ENCODE peak calls at places on chromosomes 2 and 18, in nine cellular contexts. F is mammary epithelial cell, Q is right lobe of liver, R is GM06990, H is endodermal cell, L is astrocyte of the cerebellum, X is colonic mucosa, S is AG04449, M is coronary artery. V is an unnamed sample.
A peak's percentile ranks its signal among the peaks of the same experiment; 100 is the strongest.

GRCh38 chr18:77067315-77068061 is 65.1 kb downstream of the MBP start:
- DNase-seq in X (peak; percentile 52), F (peak; percentile 89), L (peak; percentile 76), Q (peak; percentile 69), M (no peak), R (peak; percentile 76), H (no peak), S (no peak), V (peak; percentile 70)

GRCh38 chr2:43325448-43325811 is 99.0 kb upstream of the ZFP36L2 start:
- DNase-seq in X (no peak), M (no peak), S (no peak), F (no peak), R (no peak), L (no peak), Q (no peak), H (no peak), V (no peak)

GRCh38 chr2:85755122-85756027 is 1.6 kb downstream of the ATOH8 start:
- DNase-seq in L (no peak), M (no peak), Q (no peak), F (no peak), R (no peak), S (no peak), X (no peak), H (no peak), V (no peak)

GRCh38 chr2:112164876-112165275 is 26.7 kb downstream of the FBLN7 start:
- DNase-seq in L (no peak), X (no peak), R (no peak), H (no peak), S (no peak), M (peak; percentile 41), Q (no peak), F (no peak), V (no peak)

GRCh38 chr18:47323158-47323557 is 71.7 kb upstream of the SKOR2 start:
- DNase-seq in R (no peak), X (no peak), M (no peak), S (peak; percentile 29), F (peak; percentile 29), L (no peak), Q (no peak), H (no peak), V (no peak)

GRCh38 chr2:9106338-9107167 is 100.1 kb upstream of the ASAP2 start:
- DNase-seq in L (peak; percentile 58), Q (no peak), F (no peak), H (peak; percentile 28), X (no peak), R (no peak), M (peak; percentile 41), S (no peak), V (no peak)

GRCh38 chr2:239196474-239197021 is 204.3 kb downstream of the HDAC4 start:
- DNase-seq in H (peak; percentile 29), R (no peak), S (no peak), M (peak; percentile 64), L (no peak), F (no peak), Q (no peak), X (no peak), V (no peak)

GRCh38 chr2:239476029-239476756 is 75.4 kb upstream of the HDAC4 start:
- DNase-seq in F (no peak), S (no peak), R (no peak), X (no peak), H (no peak), Q (no peak), M (no peak), L (no peak), V (no peak)

GRCh38 chr18:54983041-54983686 is 23.9 kb upstream of the CCDC68 start:
- DNase-seq in L (peak; percentile 53), H (no peak), M (no peak), Q (no peak), R (no peak), S (no peak), X (no peak), F (peak; percentile 48), V (peak; percentile 13)

GRCh38 chr18:31667185-31667584 is 17.2 kb downstream of the B4GALT6 start:
- DNase-seq in R (no peak), M (no peak), L (no peak), S (no peak), H (no peak), F (no peak), Q (no peak), X (no peak), V (no peak)

GRCh38 chr2:240556553-240557100 is 1.2 kb downstream of the ANKMY1 start:
- DNase-seq in M (no peak), L (no peak), S (no peak), H (peak; percentile 89), X (peak; percentile 58), Q (peak; percentile 54), R (peak; percentile 60), F (peak; percentile 18), V (no peak)

GRCh38 chr2:67209107-67209506 is 188.0 kb upstream of the ETAA1 start:
- DNase-seq in S (no peak), Q (no peak), M (no peak), X (no peak), F (no peak), L (peak; percentile 43), R (no peak), H (no peak), V (no peak)

GRCh38 chr18:41906528-41907256 is 48.3 kb upstream of the PIK3C3 start:
- DNase-seq in X (no peak), Q (no peak), F (peak; percentile 35), M (no peak), S (peak; percentile 7), L (peak; percentile 63), H (no peak), R (peak; percentile 39), V (no peak)

GRCh38 chr2:222669353-222669752 is 2.1 kb upstream of the MOGAT1 start:
- DNase-seq in F (peak; percentile 33), L (no peak), X (no peak), S (no peak), Q (no peak), H (no peak), R (no peak), M (no peak), V (no peak)

GRCh38 chr2:11771971-11772615 is 25.7 kb downstream of the LPIN1 start:
- DNase-seq in S (no peak), M (no peak), X (no peak), F (no peak), Q (no peak), R (no peak), H (no peak), L (no peak), V (no peak)

GRCh38 chr2:38682008-38682575 is 16.2 kb downstream of the GALM start:
- DNase-seq in L (no peak), H (no peak), X (no peak), R (no peak), S (no peak), Q (no peak), M (no peak), F (no peak), V (no peak)

GRCh38 chr18:33951031-33951430 is 273.7 kb downstream of the NOL4 start:
- DNase-seq in M (no peak), Q (no peak), S (no peak), X (no peak), H (no peak), F (no peak), L (no peak), R (no peak), V (no peak)
- TF ChIP-seq CTCF in M (no peak), Q (no peak), S (no peak), X (no peak), H (no peak), F (no peak), L (no peak), R (no peak), V (no peak)

DNA sequence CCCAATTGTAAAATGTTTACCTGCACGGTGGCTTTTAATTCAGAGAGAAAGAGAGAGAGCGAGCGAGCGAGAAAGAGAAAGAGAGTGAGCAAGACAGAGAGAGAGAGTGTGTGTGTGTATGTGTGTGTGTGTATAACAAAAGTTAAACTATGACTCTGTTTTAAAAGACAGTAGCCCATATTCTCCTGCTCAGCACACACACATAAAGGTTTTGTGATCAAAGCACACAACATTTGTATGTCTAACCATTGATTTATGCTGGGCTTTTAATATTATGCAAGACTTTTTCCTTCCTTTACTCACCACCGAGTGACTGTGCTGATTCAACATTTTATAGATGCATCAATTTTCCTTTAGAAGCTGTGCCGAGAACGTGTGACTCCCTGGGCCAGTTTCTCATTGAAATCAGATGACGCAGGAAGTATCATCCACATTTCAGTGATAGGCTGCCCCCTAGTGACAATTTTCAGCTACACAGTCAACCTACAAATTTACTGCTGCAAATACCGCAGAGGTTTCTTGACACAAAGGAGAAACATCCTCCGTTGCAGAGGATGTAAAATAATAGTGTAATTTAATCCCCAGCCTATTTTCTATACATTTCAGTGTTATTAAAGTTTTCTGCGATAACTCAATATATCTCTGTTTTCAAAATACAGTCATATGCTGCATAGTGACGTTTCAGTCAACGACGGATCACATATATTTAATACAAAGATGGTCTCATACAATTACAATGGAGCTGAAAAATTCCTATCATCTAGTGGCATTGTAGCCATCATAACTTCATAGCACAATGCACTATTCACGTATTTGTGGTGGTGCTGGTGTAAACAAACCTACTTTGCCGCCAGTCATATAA is 165.9 kb upstream of the TANK start:
- DNase-seq in H (peak; percentile 91), L (peak; percentile 88), S (no peak), R (peak; percentile 20), Q (no peak), M (no peak), X (peak; percentile 81), F (peak; percentile 89), V (peak; percentile 74)
- H3K4me3 ChIP-seq in H (no peak overlapping the region), L (no peak overlapping the region), S (no peak overlapping the region), R (no peak overlapping the region), Q (no peak overlapping the region), M (peak overlapping the region; percentile 6), X (no peak overlapping the region), F (no peak overlapping the region), V (peak overlapping the region; percentile 3)

DNA sequence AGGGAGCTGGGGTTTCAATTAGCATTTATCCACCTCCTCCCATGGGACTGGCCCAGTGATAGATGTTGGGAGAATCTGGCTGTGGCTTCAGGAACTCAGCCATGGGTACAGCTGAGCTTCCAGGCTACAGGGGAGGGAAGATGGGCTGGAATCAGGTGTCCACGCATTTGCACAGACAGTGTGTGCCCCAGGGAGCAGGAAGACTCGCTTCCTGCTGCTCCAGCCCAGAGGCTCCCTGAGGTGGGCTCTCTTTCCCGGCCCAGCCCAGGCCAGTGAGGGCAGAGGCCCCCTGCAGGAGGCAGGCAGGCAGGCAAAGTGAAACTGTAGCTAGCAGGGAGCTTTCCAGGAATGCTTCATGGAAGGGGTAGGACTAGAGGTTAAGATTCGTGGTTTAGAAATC is 28.7 kb downstream of the DYSF start:
- DNase-seq in R (no peak), X (no peak), M (no peak), H (peak; percentile 79), Q (no peak), S (no peak), L (no peak), F (no peak), V (no peak)
- TF ChIP-seq CTCF in R (no peak), X (no peak), M (no peak), H (peak; percentile 76), Q (no peak), S (peak; percentile 31), L (peak; percentile 42), F (no peak), V (no peak)

GRCh38 chr2:83016343-83017110 is 1442.6 kb downstream of the SUCLG1 start:
- DNase-seq in H (peak; percentile 58), X (no peak), M (no peak), Q (no peak), L (no peak), R (no peak), F (no peak), S (no peak), V (no peak)

GRCh38 chr2:83017366-83018090 is 1441.6 kb downstream of the SUCLG1 start:
- DNase-seq in Q (no peak), F (peak; percentile 80), L (no peak), X (no peak), S (no peak), R (no peak), M (no peak), H (no peak), V (no peak)

GRCh38 chr2:83014462-83014861 is 1444.6 kb downstream of the SUCLG1 start:
- DNase-seq in M (no peak), S (no peak), H (no peak), L (no peak), X (no peak), F (no peak), Q (no peak), R (no peak), V (no peak)
- H3K4me3 ChIP-seq in M (no peak overlapping the region), S (no peak overlapping the region), H (no peak overlapping the region), L (no peak overlapping the region), X (no peak overlapping the region), F (no peak overlapping the region), Q (no peak overlapping the region), R (no peak overlapping the region), V (no peak overlapping the region)

V was measured in epithelial cell of proximal tubule.